ENCODE peak calls at places on chromosome 1, in six cellular contexts. W is cardiac muscle cell; D is breast epithelium; P is CD8-positive, alpha-beta memory T cell; L is psoas muscle; I is fibroblast of lung. F is an unnamed sample. For H3K36me3 and H3K4me1, the result is how much of the 10 kb centered on the place peaks cover.

GRCh38 chr1:61635529-61635928 is 89.4 kb downstream of the TM2D1 start:
- DNase-seq in I (no peak), W (no peak), L (no peak), P (no peak), D (no peak), F (no peak)

GRCh38 chr1:9129391-9130041 is 614 bp upstream of the GPR157 start:
- DNase-seq in L (peak), D (peak), P (peak), I (no peak), W (peak), F (peak)

GRCh38 chr1:95007687-95008086 is 65.1 kb downstream of the ALG14 start:
- DNase-seq in D (no peak), W (no peak), I (no peak), L (no peak), P (no peak), F (no peak)

GRCh38 chr1:4673494-4673893 is 19.1 kb downstream of the AJAP1 start:
- DNase-seq in P (no peak), D (no peak), I (no peak), L (no peak), W (no peak), F (no peak)

GRCh38 chr1:204885288-204885711 is 14.6 kb downstream of the NFASC start:
- DNase-seq in P (no peak), L (no peak), I (no peak), W (peak), D (no peak), F (no peak)

GRCh38 chr1:169360415-169360814 is 7.2 kb downstream of the NME7 start:
- DNase-seq in P (no peak), I (no peak), W (no peak), D (no peak), L (no peak), F (no peak)

GRCh38 chr1:51421961-51422360 is 91.6 kb upstream of the TTC39A start:
- DNase-seq in D (no peak), L (no peak), I (peak), W (peak), P (no peak), F (no peak)

GRCh38 chr1:38451541-38451993 is 405.0 kb upstream of the POU3F1 start:
- DNase-seq in P (no peak), D (no peak), L (no peak), W (peak), I (no peak), F (no peak)

GRCh38 chr1:155272466-155273133 is 704 bp downstream of the CLK2 start:
- DNase-seq in I (peak), D (no peak), L (no peak), P (no peak), W (peak), F (no peak)

GRCh38 chr1:156848461-156849150 is 10.3 kb downstream of the INSRR start:
- DNase-seq in P (peak), W (peak), I (no peak), D (no peak), L (no peak), F (peak)

GRCh38 chr1:22969224-22969829 is 3.3 kb downstream of the LACTBL1 start:
- DNase-seq in P (no peak), W (peak), D (peak), L (no peak), I (peak), F (no peak)

GRCh38 chr1:205374205-205375078 is 17.7 kb upstream of the KLHDC8A start:
- DNase-seq in D (no peak), W (peak), I (peak), P (no peak), L (no peak), F (no peak)

GRCh38 chr1:228543396-228543795 is 56.2 kb downstream of the RNF187 start:
- DNase-seq in D (no peak), P (no peak), L (no peak), I (no peak), W (no peak), F (no peak)

GRCh38 chr1:228544021-228544850 is 57.1 kb downstream of the RNF187 start:
- DNase-seq in W (no peak), I (no peak), D (no peak), L (no peak), P (no peak), F (no peak)

GRCh38 chr1:228542981-228543380 is 55.8 kb downstream of the RNF187 start:
- DNase-seq in W (no peak), D (no peak), I (no peak), L (no peak), P (no peak), F (no peak)

GRCh38 chr1:228541725-228542124 is 54.5 kb downstream of the RNF187 start:
- DNase-seq in L (no peak), P (no peak), I (no peak), W (no peak), D (no peak), F (no peak)

DNA sequence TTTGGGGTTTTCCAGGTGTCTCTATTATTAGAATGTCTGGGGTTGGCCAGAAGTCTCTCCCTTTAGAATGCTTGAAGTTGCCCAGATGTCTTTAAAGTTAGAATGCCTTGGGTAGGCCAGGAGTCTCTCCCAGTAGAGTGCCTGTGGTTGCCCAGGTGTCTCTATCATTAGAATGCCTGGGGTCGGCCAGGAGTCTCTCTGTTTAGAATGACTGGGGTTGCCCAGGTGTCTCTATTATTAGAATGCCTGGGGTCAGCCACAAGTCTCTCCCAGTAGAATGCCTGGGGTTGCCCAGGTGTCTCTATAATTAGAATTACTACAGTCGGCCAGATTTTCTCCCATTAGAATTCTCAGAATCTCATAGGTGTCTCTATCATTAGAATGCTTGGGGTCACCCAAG is 55.2 kb downstream of the RNF187 start:
- DNase-seq in D (no peak), P (no peak), L (no peak), W (no peak), I (no peak), F (no peak)
- H3K4me3 ChIP-seq in D (no peak), P (no peak), L (no peak), W (no peak), I (no peak), F (no peak)

GRCh38 chr1:226384040-226384439 is 23.9 kb downstream of the PARP1 start:
- DNase-seq in W (no peak), I (no peak), L (no peak), P (no peak), D (no peak), F (no peak)
- H3K36me3 ChIP-seq in W (half or more), I (under half), L (half or more), P (half or more), D (under half), F (half or more)

GRCh38 chr1:20733361-20733975 is 965 bp upstream of the SH2D5 start:
- DNase-seq in P (no peak), L (no peak), I (no peak), W (no peak), D (no peak), F (no peak)

GRCh38 chr1:20730690-20731056 is 1.8 kb downstream of the SH2D5 start:
- DNase-seq in I (no peak), D (no peak), P (no peak), L (no peak), W (no peak), F (no peak)

GRCh38 chr1:20732588-20733360 is at the start of gene SH2D5:
- DNase-seq in I (peak), P (peak), W (peak), L (peak), D (peak), F (peak)

GRCh38 chr1:20731057-20731991 is 1.2 kb downstream of the SH2D5 start:
- DNase-seq in I (no peak), L (no peak), P (no peak), W (no peak), D (no peak), F (no peak)

GRCh38 chr1:20732071-20732587 is 374 bp downstream of the SH2D5 start:
- DNase-seq in I (peak), D (no peak), P (peak), L (peak), W (peak), F (peak)
- H3K4me1 ChIP-seq in I (under half), D (under half), P (under half), L (under half), W (under half), F (under half)

DNA sequence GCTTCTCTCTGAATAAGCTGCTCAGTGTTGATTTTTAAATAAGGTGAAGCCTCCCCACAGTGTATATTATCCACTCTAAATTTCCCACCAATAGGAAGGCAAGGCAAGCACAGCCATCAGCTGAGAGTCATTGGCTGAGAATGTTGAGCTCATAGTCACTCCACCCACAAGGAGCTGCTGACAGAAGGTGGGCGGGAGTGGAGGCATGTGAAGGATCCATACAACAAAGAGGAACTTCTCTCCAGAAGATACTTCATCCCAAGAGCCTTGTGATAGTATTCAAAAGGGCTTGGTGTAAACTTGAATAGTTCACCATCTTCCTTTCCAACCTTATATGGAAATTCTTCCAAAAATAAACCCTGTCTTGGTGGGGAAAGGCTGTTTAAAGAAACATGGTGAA is 42.8 kb downstream of the SAMD13 start:
- DNase-seq in P (no peak), W (no peak), L (no peak), D (no peak), I (peak), F (no peak)
- H3K4me3 ChIP-seq in P (no peak), W (no peak), L (no peak), D (no peak), I (no peak), F (no peak)

GRCh38 chr1:161799792-161800191 is 33.7 kb downstream of the ATF6 start:
- DNase-seq in I (no peak), D (no peak), W (no peak), P (no peak), L (no peak), F (no peak)
- H3K36me3 ChIP-seq in I (under half), D (under half), W (under half), P (under half), L (half or more), F (under half)

GRCh38 chr1:1312450-1313314 is 4.3 kb downstream of the PUSL1 start:
- DNase-seq in D (no peak), L (no peak), W (no peak), I (no peak), P (no peak), F (no peak)

GRCh38 chr1:1309525-1310385 is 1.4 kb downstream of the PUSL1 start:
- DNase-seq in P (no peak), W (no peak), I (no peak), L (no peak), D (no peak), F (no peak)

GRCh38 chr1:1313500-1314236 is 5.3 kb downstream of the PUSL1 start:
- DNase-seq in W (no peak), L (no peak), P (no peak), D (no peak), I (no peak), F (no peak)

GRCh38 chr1:1310476-1311053 is 2.2 kb downstream of the PUSL1 start:
- DNase-seq in D (no peak), I (no peak), P (no peak), W (no peak), L (no peak), F (no peak)

GRCh38 chr1:1311107-1312104 is 3.0 kb downstream of the PUSL1 start:
- DNase-seq in I (no peak), L (no peak), W (no peak), P (no peak), D (no peak), F (no peak)
- H3K4me1 ChIP-seq in I (under half), L (under half), W (under half), P (under half), D (under half), F (under half)

GRCh38 chr1:201022178-201022823 is 1.2 kb downstream of the KIF21B start:
- DNase-seq in W (no peak), I (no peak), P (no peak), L (no peak), D (no peak), F (no peak)

GRCh38 chr1:201021333-201022177 is 2.0 kb downstream of the KIF21B start:
- DNase-seq in D (no peak), I (no peak), P (no peak), W (no peak), L (no peak), F (no peak)

GRCh38 chr1:201020647-201021332 is 2.7 kb downstream of the KIF21B start:
- DNase-seq in D (no peak), W (peak), P (peak), L (no peak), I (no peak), F (no peak)

GRCh38 chr1:201019321-201019977 is 4.1 kb downstream of the KIF21B start:
- DNase-seq in L (peak), D (no peak), P (peak), W (peak), I (peak), F (peak)

GRCh38 chr1:201020040-201020591 is 3.4 kb downstream of the KIF21B start:
- DNase-seq in D (no peak), W (no peak), P (peak), L (no peak), I (no peak), F (no peak)
- H3K4me3 ChIP-seq in D (no peak), W (no peak), P (peak), L (no peak), I (no peak), F (peak)

GRCh38 chr1:203800001-203800400 is 4.6 kb downstream of the ZBED6 start:
- DNase-seq in L (no peak), P (no peak), D (no peak), W (no peak), I (no peak), F (no peak)
- H3K36me3 ChIP-seq in L (under half), P (under half), D (under half), W (under half), I (under half), F (under half)

GRCh38 chr1:111127923-111128643 is 11.8 kb downstream of the DRAM2 start:
- DNase-seq in D (no peak), W (no peak), L (no peak), I (no peak), P (no peak), F (no peak)
- H3K4me1 ChIP-seq in D (under half), W (under half), L (under half), I (under half), P (under half), F (under half)

GRCh38 chr1:158008630-158009029 is 15.2 kb downstream of the KIRREL1 start:
- DNase-seq in I (no peak), P (no peak), W (no peak), L (peak), D (no peak), F (no peak)

GRCh38 chr1:158007949-158008386 is 14.5 kb downstream of the KIRREL1 start:
- DNase-seq in L (no peak), W (no peak), D (no peak), I (no peak), P (no peak), F (no peak)

GRCh38 chr1:158013840-158014520 is 20.5 kb downstream of the KIRREL1 start:
- DNase-seq in L (no peak), D (no peak), I (peak), W (peak), P (no peak), F (no peak)

GRCh38 chr1:158014702-158015320 is 21.4 kb downstream of the KIRREL1 start:
- DNase-seq in W (no peak), P (no peak), D (no peak), I (no peak), L (no peak), F (no peak)

DNA sequence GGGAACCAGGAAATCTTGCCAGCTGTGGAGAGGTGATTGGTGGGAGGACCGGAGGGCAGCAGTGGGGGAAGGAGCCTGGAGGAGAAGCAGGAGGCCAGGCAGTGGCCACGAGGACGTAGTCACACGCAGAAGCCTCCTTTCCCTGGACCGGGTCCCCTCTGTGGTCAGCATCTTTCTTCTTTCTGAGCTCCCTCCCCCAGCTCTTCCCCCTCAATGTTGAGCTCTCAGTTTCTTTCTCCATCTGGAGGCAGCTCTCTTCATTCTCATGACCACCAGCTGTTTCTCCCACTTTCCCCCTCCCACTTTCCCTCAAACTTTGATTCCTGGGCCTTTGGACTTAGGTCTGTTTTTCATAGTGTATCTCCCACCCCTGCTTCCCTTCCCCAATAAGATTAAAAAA is 18.3 kb downstream of the KIRREL1 start:
- DNase-seq in I (peak), D (no peak), W (peak), P (no peak), L (no peak), F (no peak)
- H3K4me3 ChIP-seq in I (no peak), D (no peak), W (no peak), P (no peak), L (peak), F (no peak)

F was measured in effector memory CD4-positive, alpha-beta T cell.